ENCODE peak calls at places on chromosomes 16 and 17, in four cellular contexts. C is cardiac muscle cell, Y is pancreas, K is Panc1. N is an unnamed sample.

GRCh38 chr16:88034770-88035169 is 83.5 kb downstream of the BANP start:
- DNase-seq in C (no peak), Y (no peak), K (no peak), N (no peak)

GRCh38 chr16:1296688-1297412 is 12.6 kb upstream of the UBE2I start:
- DNase-seq in C (no peak), Y (no peak), K (peak), N (no peak)

GRCh38 chr16:4158143-4159093 is 42.2 kb upstream of the ADCY9 start:
- DNase-seq in C (no peak), Y (no peak), K (no peak), N (no peak)

GRCh38 chr16:83972256-83973008 is 4.4 kb downstream of the NECAB2 start:
- DNase-seq in C (no peak), Y (no peak), K (no peak), N (no peak)

GRCh38 chr17:28701987-28702751 is 9.5 kb downstream of the PROCA1 start:
- DNase-seq in C (no peak), Y (no peak), K (no peak), N (no peak)

GRCh38 chr17:17682293-17682736 is 1.1 kb downstream of the RAI1 start:
- DNase-seq in C (peak), Y (peak), K (no peak), N (no peak)

GRCh38 chr16:188674-189073 is 8.4 kb downstream of the HBQ1 start:
- DNase-seq in C (no peak), Y (no peak), K (no peak), N (no peak)

GRCh38 chr16:67170948-67171649 is 761 bp downstream of the NOL3 start:
- DNase-seq in C (no peak), Y (no peak), K (no peak), N (no peak)

GRCh38 chr16:75761111-75761510 is 34.8 kb upstream of the CPHXL start:
- DNase-seq in C (peak), Y (no peak), K (no peak), N (no peak)

GRCh38 chr17:73613947-73614655 is 30.1 kb downstream of the SDK2 start:
- DNase-seq in C (no peak), Y (no peak), K (no peak), N (no peak)

GRCh38 chr17:31825961-31826691 is 32.9 kb downstream of the COPRS start:
- DNase-seq in C (peak), Y (no peak), K (no peak), N (no peak)

GRCh38 chr17:17346428-17347233 is 43.5 kb downstream of the NT5M start:
- DNase-seq in C (no peak), Y (no peak), K (no peak), N (no peak)

GRCh38 chr16:54285414-54286066 is 1.0 kb downstream of the IRX3 start:
- DNase-seq in C (peak), Y (no peak), K (no peak), N (no peak)

GRCh38 chr16:51757124-51757470 is 606.0 kb upstream of the SALL1 start:
- DNase-seq in C (no peak), Y (no peak), K (no peak), N (no peak)

GRCh38 chr17:36608794-36609497 is 7.6 kb downstream of the MRM1 start:
- DNase-seq in C (peak), Y (no peak), K (no peak), N (no peak)

GRCh38 chr17:15409721-15410247 is 57.6 kb downstream of the CDRT4 start:
- DNase-seq in C (peak), Y (no peak), K (no peak), N (no peak)

GRCh38 chr16:67537636-67538591 is 9.3 kb downstream of the RIPOR1 start:
- DNase-seq in C (peak), Y (peak), K (no peak), N (no peak)

GRCh38 chr17:14923981-14924380 is 341.1 kb downstream of the PMP22 start:
- DNase-seq in C (peak), Y (no peak), K (no peak), N (no peak)

GRCh38 chr16:71479420-71479819 is 9.7 kb downstream of the ZNF19 start:
- DNase-seq in C (peak), Y (no peak), K (no peak), N (no peak)

GRCh38 chr16:30660424-30661251 is 2.4 kb downstream of the FBRS start:
- DNase-seq in C (no peak), Y (no peak), K (no peak), N (no peak)

DNA sequence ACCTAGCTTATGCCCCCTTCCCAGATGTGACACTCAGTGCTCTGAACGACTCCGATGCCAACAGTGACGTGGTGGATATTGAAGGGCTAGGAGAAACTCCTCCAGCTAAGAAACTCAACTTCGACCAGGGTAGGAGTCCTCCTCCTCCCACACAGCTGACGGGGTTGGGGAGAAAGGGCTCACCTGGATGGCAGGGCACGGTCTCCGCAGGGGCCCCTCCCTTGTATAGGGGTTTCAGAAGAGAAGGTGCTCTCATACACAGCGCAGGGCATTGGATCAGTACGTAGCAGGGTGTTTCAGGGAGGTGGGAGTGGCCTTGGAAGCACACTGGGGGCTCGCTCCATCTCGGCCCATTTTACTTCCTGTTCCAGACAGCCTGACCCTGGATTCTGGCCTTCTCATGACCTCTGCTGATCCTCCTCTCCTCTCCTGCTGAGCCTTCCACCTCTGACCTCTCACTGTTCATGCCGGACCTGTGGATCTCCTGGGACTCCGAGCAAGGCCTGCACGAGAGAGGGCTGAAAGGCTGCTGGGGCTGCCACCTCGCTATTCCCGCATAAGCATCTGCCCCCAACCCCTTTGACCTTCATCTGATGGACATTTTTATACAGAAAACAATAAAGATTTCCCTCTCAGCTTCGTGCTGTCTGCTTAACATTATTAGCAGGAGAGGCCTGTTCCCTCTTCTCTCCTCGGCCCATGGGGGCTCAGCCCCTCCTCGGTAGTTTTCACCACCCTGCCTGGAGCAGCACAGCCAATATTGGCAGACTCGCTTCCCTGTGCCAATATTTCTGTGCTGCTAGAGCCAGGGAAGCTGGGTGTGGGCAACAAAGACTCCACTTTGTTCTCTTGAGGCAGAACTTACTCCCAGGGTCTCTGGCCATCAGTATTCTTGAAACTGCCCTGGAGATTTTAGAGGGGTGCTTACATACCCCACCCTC is 4.7 kb downstream of the RNASEK start:
- DNase-seq in C (no peak), Y (no peak), K (no peak), N (no peak)
- H3K4me3 ChIP-seq in C (no peak), Y (no peak), K (no peak), N (no peak)

GRCh38 chr17:41751288-41751687 is 16.8 kb upstream of the HAP1 start:
- DNase-seq in C (no peak), Y (no peak), K (no peak), N (no peak)

GRCh38 chr17:41750866-41751265 is 16.4 kb upstream of the HAP1 start:
- DNase-seq in C (no peak), Y (no peak), K (no peak), N (no peak)

GRCh38 chr17:41758601-41759000 is 24.2 kb upstream of the HAP1 start:
- DNase-seq in C (no peak), Y (no peak), K (no peak), N (no peak)

GRCh38 chr17:41748275-41748674 is 13.8 kb upstream of the HAP1 start:
- DNase-seq in C (no peak), Y (no peak), K (no peak), N (no peak)

DNA sequence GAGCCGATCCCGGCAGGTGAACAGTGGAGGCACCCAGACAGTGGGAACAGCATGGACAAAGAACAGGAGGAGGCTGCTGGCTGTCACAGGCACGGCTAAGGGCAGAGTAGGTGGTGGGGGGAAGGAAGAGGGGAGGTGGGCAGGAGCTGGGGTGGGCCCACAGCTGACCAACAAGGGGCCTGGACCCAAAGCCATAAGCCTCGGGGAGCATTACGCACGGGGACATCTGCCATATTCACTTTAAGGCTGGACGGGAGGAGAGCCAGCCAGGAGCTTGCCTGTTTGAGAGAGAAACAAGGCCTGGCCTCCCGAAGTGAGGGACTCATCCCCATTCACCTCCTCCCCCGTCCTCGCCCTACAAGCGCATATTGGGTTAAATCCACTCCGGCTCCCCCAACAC is 19.6 kb upstream of the HAP1 start:
- DNase-seq in C (no peak), Y (no peak), K (no peak), N (no peak)
- H3K4me3 ChIP-seq in C (no peak), Y (no peak), K (no peak), N (no peak)

GRCh38 chr17:7010523-7010922 is 1.9 kb upstream of the RNASEK start:
- DNase-seq in C (no peak), Y (no peak), K (no peak), N (no peak)
- H3K4me3 ChIP-seq in C (no peak), Y (no peak), K (peak), N (peak)

DNA sequence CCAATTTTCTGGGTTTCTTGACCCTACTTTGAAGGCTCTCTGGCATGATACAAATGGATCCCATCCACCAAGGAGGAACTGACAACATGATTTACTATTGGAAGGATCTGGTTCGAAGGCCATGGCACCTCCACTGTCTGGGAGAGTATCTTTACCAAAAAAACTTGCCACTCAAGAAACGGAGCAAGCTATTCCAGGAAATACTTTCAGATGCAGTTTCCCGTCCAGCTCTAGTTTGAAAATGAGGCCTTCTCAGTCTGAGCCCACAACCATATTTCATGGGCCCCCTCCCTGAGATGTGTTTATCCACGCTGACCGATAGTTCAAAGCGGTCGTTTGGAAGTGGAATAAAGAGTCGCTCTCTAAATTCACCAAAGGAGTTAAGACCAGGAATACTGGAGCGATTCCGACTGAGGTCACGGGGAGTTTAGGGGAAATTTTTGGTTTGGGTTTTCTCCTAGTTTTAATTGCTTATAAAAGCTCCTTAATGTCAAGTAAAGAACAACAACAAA is 76.8 kb downstream of the MRM3 start:
- DNase-seq in C (no peak), Y (no peak), K (no peak), N (no peak)
- H3K4me3 ChIP-seq in C (no peak), Y (no peak), K (no peak), N (no peak)

GRCh38 chr17:69230939-69231338 is 2.3 kb upstream of the ABCA10 start:
- DNase-seq in C (no peak), Y (no peak), K (no peak), N (no peak)

GRCh38 chr17:69227536-69227935 is 1.1 kb downstream of the ABCA10 start:
- DNase-seq in C (no peak), Y (no peak), K (no peak), N (no peak)

GRCh38 chr17:69223809-69224208 is 4.8 kb downstream of the ABCA10 start:
- DNase-seq in C (peak), Y (no peak), K (no peak), N (no peak)

GRCh38 chr17:69232650-69233049 is 4.0 kb upstream of the ABCA10 start:
- DNase-seq in C (no peak), Y (no peak), K (no peak), N (no peak)

DNA sequence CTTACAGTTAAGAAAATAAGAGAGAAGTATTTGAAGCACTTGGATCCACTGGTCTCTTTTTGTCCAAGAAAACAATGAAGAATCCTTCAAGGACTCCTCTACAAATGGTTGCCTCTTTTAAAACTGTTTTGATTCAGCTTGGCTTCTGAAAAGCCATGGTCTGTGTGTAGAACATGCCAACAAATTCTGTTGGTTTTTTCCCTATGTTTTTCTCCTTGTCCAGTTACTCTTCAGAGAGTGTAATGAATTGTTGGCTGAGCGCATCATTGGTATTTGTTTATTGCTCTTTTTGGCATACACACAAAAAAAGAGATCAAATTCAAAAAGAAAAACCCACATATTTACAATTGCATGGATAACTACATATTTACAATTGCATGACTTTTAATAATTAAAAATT is at the start of gene ABCA10:
- DNase-seq in C (no peak), Y (no peak), K (no peak), N (no peak)
- H3K4me3 ChIP-seq in C (no peak), Y (no peak), K (no peak), N (no peak)

GRCh38 chr17:41308918-41309359 is at the start of gene KRTAP16-1:
- DNase-seq in C (no peak), Y (no peak), K (no peak), N (no peak)

GRCh38 chr17:41304091-41304490 is 1.4 kb upstream of the KRTAP29-1 start:
- DNase-seq in C (no peak), Y (no peak), K (no peak), N (no peak)

GRCh38 chr17:41307647-41308046 is 1.5 kb downstream of the KRTAP16-1 start:
- DNase-seq in C (no peak), Y (no peak), K (no peak), N (no peak)

GRCh38 chr17:41311111-41311510 is 2.0 kb upstream of the KRTAP16-1 start:
- DNase-seq in C (no peak), Y (no peak), K (no peak), N (no peak)

GRCh38 chr17:41308251-41308917 is 725 bp downstream of the KRTAP16-1 start:
- DNase-seq in C (no peak), Y (no peak), K (no peak), N (no peak)
- H3K4me3 ChIP-seq in C (no peak), Y (no peak), K (no peak), N (no peak)

GRCh38 chr16:14309906-14310305 is 238.8 kb downstream of the MRTFB start:
- DNase-seq in C (no peak), Y (no peak), K (no peak), N (no peak)
- H3K4me3 ChIP-seq in C (no peak), Y (peak), K (peak), N (peak)

GRCh38 chr17:61416540-61417363 is 17.1 kb downstream of the TBX2 start:
- DNase-seq in C (peak), Y (peak), K (peak), N (no peak)
- H3K4me3 ChIP-seq in C (peak), Y (no peak), K (peak), N (no peak)

GRCh38 chr16:47732122-47732805 is 271.1 kb downstream of the PHKB start:
- DNase-seq in C (peak), Y (no peak), K (peak), N (no peak)
- H3K4me3 ChIP-seq in C (no peak), Y (no peak), K (no peak), N (no peak)